ENCODE peak calls at places on chromosomes 6 and 20, in seven cellular contexts. U is AG10803; M is PC-3; N is heart left ventricle; C is adrenal gland; K is tibial nerve; T is activated CD8-positive, alpha-beta T cell treated with anti-CD3 and anti-CD28 coated beads for 36 hours. J is an unnamed sample.

GRCh38 chr6:129893513-129894098 is 32.5 kb upstream of the TMEM244 start:
- DNase-seq in U (peak), M (peak), N (no peak), C (no peak), K (no peak), T (no peak), J (peak)

GRCh38 chr6:13803581-13803980 is 10.8 kb downstream of the MCUR1 start:
- DNase-seq in U (peak), M (no peak), N (no peak), C (no peak), K (no peak), T (no peak), J (no peak)

GRCh38 chr20:50116368-50116999 is 3.5 kb upstream of the UBE2V1 start:
- DNase-seq in U (no peak), M (no peak), N (no peak), C (peak), K (no peak), T (peak), J (no peak)

GRCh38 chr20:63488331-63489251 is 10.3 kb downstream of the EEF1A2 start:
- DNase-seq in U (no peak), M (no peak), N (no peak), C (no peak), K (no peak), T (no peak), J (no peak)

GRCh38 chr6:109373762-109374161 is 8.5 kb downstream of the CD164 start:
- DNase-seq in U (peak), M (no peak), N (no peak), C (no peak), K (no peak), T (peak), J (peak)

GRCh38 chr6:160379464-160379863 is 31.3 kb downstream of the SLC22A3 start:
- DNase-seq in U (peak), M (peak), N (no peak), C (no peak), K (no peak), T (no peak), J (no peak)

GRCh38 chr20:11851646-11852045 is 66.0 kb upstream of the BTBD3 start:
- DNase-seq in U (no peak), M (no peak), N (no peak), C (no peak), K (no peak), T (no peak), J (no peak)

GRCh38 chr6:139743629-139744028 is 369.2 kb upstream of the CITED2 start:
- DNase-seq in U (peak), M (peak), N (no peak), C (no peak), K (no peak), T (no peak), J (no peak)

GRCh38 chr6:84094050-84094435 is 60.5 kb downstream of the MRAP2 start:
- DNase-seq in U (peak), M (no peak), N (no peak), C (no peak), K (no peak), T (no peak), J (no peak)

GRCh38 chr20:61128701-61129655 is 123.1 kb upstream of the CDH4 start:
- DNase-seq in U (no peak), M (no peak), N (no peak), C (no peak), K (no peak), T (no peak), J (no peak)

GRCh38 chr6:34068462-34069044 is 77.3 kb downstream of the GRM4 start:
- DNase-seq in U (no peak), M (no peak), N (no peak), C (no peak), K (no peak), T (no peak), J (no peak)

GRCh38 chr20:48338717-48339116 is 489.1 kb downstream of the PREX1 start:
- DNase-seq in U (peak), M (no peak), N (no peak), C (no peak), K (no peak), T (no peak), J (no peak)

GRCh38 chr6:132495604-132496079 is 17.3 kb downstream of the STX7 start:
- DNase-seq in U (no peak), M (no peak), N (no peak), C (no peak), K (no peak), T (no peak), J (peak)

GRCh38 chr6:146200136-146200708 is 171.4 kb downstream of the GRM1 start:
- DNase-seq in U (peak), M (no peak), N (no peak), C (no peak), K (no peak), T (no peak), J (no peak)

GRCh38 chr20:5024103-5024502 is 22.8 kb upstream of the SLC23A2 start:
- DNase-seq in U (no peak), M (no peak), N (no peak), C (no peak), K (no peak), T (no peak), J (no peak)

GRCh38 chr6:17101422-17102257 is at the start of gene STMND1:
- DNase-seq in U (peak), M (peak), N (peak), C (peak), K (peak), T (peak), J (peak)

GRCh38 chr6:88251261-88251660 is 85.1 kb upstream of the CNR1 start:
- DNase-seq in U (no peak), M (no peak), N (no peak), C (no peak), K (no peak), T (no peak), J (no peak)

GRCh38 chr6:75930954-75931689 is 141.3 kb downstream of the IMPG1 start:
- DNase-seq in U (peak), M (no peak), N (no peak), C (no peak), K (no peak), T (no peak), J (no peak)

GRCh38 chr6:137637161-137637560 is 143.0 kb upstream of the OLIG3 start:
- DNase-seq in U (peak), M (peak), N (no peak), C (no peak), K (peak), T (no peak), J (no peak)

GRCh38 chr20:878511-879307 is 37.4 kb downstream of the ANGPT4 start:
- DNase-seq in U (peak), M (peak), N (no peak), C (no peak), K (no peak), T (peak), J (peak)

GRCh38 chr6:170244721-170245201 is 46.1 kb downstream of the DLL1 start:
- DNase-seq in U (no peak), M (no peak), N (no peak), C (no peak), K (no peak), T (no peak), J (no peak)

GRCh38 chr6:7707787-7708186 is 18.1 kb upstream of the BMP6 start:
- DNase-seq in U (peak), M (peak), N (no peak), C (no peak), K (no peak), T (no peak), J (no peak)

GRCh38 chr6:49937811-49938210 is 26.2 kb downstream of the DEFB114 start:
- DNase-seq in U (no peak), M (no peak), N (no peak), C (no peak), K (no peak), T (no peak), J (no peak)

DNA sequence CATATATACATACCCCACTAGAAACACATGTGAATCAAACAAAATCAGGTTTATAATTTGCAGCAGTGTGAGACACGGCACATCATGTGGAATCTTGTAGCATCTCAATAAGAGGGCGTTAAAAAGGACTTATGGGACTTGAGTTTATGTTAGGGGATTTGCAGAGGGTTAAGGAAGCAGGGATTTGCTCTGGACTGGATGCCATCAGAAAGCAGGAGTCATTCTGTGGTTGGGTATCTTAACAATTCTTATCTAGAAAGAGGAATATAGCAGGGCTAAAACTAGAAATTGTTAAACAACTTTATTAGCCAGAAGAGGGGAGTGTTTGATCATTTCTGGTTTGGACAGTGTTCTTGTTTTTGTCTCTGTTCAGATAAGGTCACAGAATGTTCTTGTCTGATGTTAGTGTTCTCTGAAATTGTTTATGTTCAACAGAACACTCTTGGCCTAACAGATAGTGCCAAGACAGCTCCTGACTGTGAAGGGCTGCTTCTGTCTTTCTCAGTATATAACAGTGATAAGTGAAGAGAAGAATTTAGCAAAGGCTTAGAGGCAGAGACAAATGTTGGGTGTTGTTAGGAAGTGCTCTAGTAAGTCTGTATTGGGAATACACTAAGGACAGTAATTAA is 39.2 kb downstream of the LIN28B start:
- DNase-seq in U (peak), M (peak), N (no peak), C (no peak), K (no peak), T (no peak), J (no peak)
- TF ChIP-seq CTCF in U (peak), M (peak), N (no peak), C (no peak), K (no peak), T (no peak), J (no peak)

GRCh38 chr6:53333439-53334408 is 15.0 kb downstream of the ELOVL5 start:
- DNase-seq in U (no peak), M (no peak), N (no peak), C (no peak), K (no peak), T (no peak), J (no peak)
- TF ChIP-seq CTCF in U (no peak), M (no peak), N (no peak), C (no peak), K (no peak), T (no peak), J (no peak)

DNA sequence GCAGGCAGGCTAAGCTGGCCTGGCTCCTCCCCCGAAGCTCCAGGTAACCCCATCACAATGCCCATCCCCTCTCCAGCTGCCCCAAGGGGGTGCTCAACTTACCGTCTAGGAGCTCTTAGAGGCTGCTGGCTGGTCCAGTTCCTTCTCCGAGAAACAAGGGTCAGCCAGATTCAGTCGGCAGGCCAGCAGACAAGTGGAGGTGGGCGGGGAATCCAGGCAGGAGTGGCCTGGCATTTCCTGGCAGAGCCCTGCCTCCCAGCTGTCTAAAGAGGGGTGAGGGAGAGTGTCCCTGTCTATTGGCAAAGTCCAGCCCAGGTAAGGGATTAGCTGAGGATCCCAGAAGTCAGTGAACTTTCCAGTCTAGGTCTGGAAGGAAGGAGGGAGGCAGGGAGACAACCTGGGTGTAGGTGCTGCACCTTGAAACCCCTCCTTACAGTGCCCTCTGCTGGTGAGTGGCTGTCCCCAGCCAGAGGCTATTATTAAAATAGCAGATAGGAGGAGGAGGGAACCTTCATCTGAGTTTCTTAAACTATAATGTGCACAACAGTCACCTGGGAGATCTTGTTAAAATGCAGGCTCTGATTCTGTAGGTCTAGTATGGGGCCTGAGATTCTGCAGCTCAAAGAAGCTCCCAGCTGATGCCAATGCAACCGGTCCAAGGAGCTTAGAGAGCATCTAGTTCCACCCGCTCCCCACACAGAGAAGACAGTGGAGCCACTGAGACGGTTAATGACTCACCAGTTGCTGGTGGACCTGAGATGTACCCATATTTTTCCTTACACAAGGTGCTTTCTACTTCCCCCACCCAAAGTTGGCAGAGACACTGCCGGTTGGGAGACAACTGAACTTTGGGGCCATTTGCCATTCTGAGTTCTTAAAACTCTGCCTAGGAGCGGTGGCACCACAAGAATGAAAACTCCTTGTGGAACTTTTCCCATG is at the start of gene UNC5CL:
- DNase-seq in U (peak), M (peak), N (no peak), C (peak), K (no peak), T (peak), J (peak)
- TF ChIP-seq CTCF in U (peak), M (peak), N (peak), C (peak), K (peak), T (peak), J (peak)

DNA sequence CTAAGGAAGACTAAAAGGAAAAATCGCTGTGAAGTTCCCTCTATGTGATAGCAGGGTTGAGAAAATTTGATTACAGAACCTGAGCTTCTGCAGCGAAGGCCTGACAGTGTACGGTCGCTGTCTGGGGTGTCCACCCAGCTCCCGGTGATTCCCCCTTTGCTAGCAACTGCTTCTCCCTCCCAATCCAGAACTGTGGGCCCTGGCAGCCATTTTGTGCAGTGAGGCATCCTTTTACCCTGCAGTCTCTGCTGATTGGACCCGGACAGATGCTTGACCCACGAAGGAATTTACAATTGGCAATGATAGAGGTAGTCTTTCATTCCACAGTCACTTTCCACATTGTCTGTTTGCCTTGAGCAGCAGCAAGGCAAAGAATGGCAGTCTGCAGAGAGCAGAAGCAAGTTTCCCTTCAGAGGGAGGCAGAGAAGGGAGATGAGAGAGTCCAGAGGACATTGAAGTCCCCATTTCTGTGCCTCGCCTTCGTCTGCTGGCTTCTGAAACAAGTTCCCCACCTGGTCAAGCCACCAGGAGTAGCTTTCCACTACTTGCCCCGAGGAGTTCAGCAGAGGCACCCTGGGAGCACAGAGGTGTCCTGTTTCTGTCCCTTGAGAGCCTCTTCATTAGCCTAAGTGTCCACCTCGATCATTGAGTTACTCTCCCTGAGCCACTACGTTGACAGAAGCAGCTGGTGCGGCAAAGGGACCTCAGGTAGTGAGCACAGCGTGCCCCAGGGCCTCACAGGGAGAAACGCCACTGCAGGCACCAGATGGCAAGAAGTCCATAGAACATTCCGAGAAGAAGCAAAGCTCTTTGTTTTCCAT is 370.3 kb downstream of the NRN1 start:
- DNase-seq in U (peak), M (no peak), N (no peak), C (no peak), K (no peak), T (no peak), J (no peak)
- TF ChIP-seq CTCF in U (no peak), M (no peak), N (no peak), C (no peak), K (no peak), T (no peak), J (no peak)

GRCh38 chr6:46490425-46491200 is 636 bp downstream of the RCAN2 start:
- DNase-seq in U (no peak), M (no peak), N (peak), C (peak), K (no peak), T (no peak), J (peak)
- TF ChIP-seq CTCF in U (peak), M (peak), N (peak), C (no peak), K (no peak), T (no peak), J (no peak)

DNA sequence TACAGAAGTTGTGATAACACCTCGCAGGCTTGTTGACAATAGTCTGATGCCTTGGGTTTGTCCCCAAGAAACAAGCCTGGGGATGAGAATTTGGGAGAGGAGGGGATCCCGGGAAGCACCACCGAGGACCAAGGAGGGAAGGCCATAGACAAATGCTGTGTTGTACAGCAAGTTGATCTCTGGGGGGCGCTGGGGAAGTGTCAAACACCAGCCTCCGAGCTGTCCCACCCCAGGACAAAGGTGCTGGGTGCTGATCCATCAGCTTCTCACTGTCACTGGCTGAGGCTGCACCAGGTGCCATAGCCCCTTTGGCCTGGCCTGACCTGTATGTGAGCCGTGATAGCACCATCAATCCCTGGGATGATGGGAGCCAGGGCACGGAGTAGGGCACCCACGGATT is 64.0 kb downstream of the SYNDIG1 start:
- DNase-seq in U (no peak), M (no peak), N (no peak), C (no peak), K (no peak), T (no peak), J (no peak)
- TF ChIP-seq CTCF in U (no peak), M (peak), N (no peak), C (no peak), K (no peak), T (no peak), J (no peak)

DNA sequence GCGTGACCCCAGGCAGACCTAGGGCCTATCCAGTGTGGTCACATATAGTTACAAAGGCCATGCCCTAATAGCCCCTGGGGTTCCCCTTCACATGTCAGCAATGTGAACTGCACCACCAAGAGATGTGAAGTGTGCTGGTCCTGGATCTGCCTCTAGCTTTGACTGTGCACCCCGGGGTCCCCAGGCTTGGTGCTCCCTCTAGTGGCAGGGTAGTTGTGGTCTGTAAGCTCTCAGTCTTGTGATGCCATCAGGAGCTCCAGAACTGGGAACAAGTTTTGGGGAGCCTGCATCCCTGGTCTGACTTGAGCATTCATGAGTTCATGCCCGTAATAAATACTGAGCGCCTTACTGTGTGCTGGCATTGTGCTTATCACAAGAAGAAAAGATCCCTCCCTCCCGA is 143.4 kb downstream of the DHX35 start:
- DNase-seq in U (no peak), M (no peak), N (no peak), C (no peak), K (no peak), T (peak), J (no peak)
- TF ChIP-seq CTCF in U (no peak), M (peak), N (no peak), C (no peak), K (no peak), T (no peak), J (peak)

GRCh38 chr20:33181482-33182093 is 13.6 kb downstream of the BPIFA2 start:
- DNase-seq in U (no peak), M (no peak), N (no peak), C (no peak), K (no peak), T (no peak), J (no peak)
- TF ChIP-seq CTCF in U (no peak), M (peak), N (no peak), C (no peak), K (no peak), T (no peak), J (no peak)

DNA sequence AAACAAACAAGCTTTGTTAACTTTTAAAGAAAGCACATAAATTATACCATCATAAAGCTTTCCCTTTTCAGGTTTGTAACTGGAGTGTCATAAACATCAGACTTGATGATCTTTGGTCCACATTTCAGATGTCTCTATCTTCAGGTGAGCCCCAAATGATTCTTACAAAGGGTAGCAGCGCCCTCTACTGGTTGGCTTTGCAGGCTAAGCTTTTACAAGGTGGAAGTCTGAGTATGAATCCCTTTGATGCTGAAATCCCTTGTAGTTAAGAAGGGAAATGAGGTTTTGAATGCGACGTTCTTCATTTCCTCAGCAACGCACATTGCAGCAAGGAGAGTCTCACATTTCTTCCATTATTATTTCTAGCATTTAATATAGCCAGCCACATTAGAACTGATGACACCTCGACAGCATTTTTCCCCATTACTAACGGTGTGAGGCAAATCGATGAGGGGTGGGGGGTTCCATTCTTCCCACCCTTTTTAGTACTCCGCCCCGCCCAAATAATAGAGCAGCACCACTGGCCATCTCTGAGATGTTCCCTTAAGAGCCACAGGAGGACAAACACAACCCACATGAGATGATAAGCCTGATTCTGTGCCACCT is 126.3 kb upstream of the NT5E start:
- DNase-seq in U (peak), M (peak), N (peak), C (peak), K (peak), T (peak), J (peak)
- TF ChIP-seq CTCF in U (peak), M (peak), N (peak), C (peak), K (peak), T (peak), J (peak)

J was measured in GM20000.